ENCODE peak calls at places on chromosome 1, in nine cellular contexts. E is coronary artery; C is transverse colon; F is tibial nerve; Z is mucosa of descending colon; Y is nephron progenitor cell; G is CD4-positive, alpha-beta T cell; R is thyroid gland; K is PC-9. Q is an unnamed sample.

GRCh38 chr1:212595787-212596714 is 12.5 kb upstream of the ATF3 start:
- DNase-seq in R (peak), C (peak), Y (no peak), Z (no peak), G (no peak), K (peak), E (no peak), F (no peak), Q (no peak)

GRCh38 chr1:56204206-56204605 is 375.2 kb downstream of the PLPP3 start:
- DNase-seq in K (no peak), R (no peak), G (no peak), F (no peak), C (no peak), Y (no peak), E (no peak), Z (no peak), Q (no peak)

GRCh38 chr1:41369531-41369930 is 8.3 kb downstream of the FOXO6 start:
- DNase-seq in G (no peak), C (no peak), Y (no peak), R (no peak), K (no peak), Z (no peak), E (no peak), F (no peak), Q (no peak)

GRCh38 chr1:66676616-66677298 is 75.5 kb upstream of the DYNLT5 start:
- DNase-seq in Z (no peak), F (peak), K (no peak), Y (no peak), G (no peak), R (no peak), C (no peak), E (no peak), Q (no peak)

GRCh38 chr1:69982992-69983391 is 222.4 kb downstream of the LRRC40 start:
- DNase-seq in K (no peak), Y (no peak), Z (no peak), G (no peak), C (no peak), E (no peak), R (no peak), F (no peak), Q (no peak)

GRCh38 chr1:94988356-94988755 is 61.4 kb upstream of the CNN3 start:
- DNase-seq in K (no peak), Y (no peak), G (no peak), C (no peak), Z (no peak), E (no peak), R (no peak), F (no peak), Q (no peak)

GRCh38 chr1:30034627-30035521 is 688.5 kb downstream of the MATN1 start:
- DNase-seq in Y (no peak), G (no peak), Z (no peak), K (no peak), F (no peak), C (no peak), E (no peak), R (no peak), Q (peak)

GRCh38 chr1:1873186-1873585 is 17.7 kb downstream of the GNB1 start:
- DNase-seq in C (peak), Z (peak), E (no peak), K (no peak), G (no peak), R (peak), F (no peak), Y (no peak), Q (no peak)

GRCh38 chr1:185816460-185816859 is 82.3 kb downstream of the HMCN1 start:
- DNase-seq in F (no peak), K (no peak), Y (no peak), Z (no peak), G (no peak), E (no peak), R (no peak), C (no peak), Q (no peak)

DNA sequence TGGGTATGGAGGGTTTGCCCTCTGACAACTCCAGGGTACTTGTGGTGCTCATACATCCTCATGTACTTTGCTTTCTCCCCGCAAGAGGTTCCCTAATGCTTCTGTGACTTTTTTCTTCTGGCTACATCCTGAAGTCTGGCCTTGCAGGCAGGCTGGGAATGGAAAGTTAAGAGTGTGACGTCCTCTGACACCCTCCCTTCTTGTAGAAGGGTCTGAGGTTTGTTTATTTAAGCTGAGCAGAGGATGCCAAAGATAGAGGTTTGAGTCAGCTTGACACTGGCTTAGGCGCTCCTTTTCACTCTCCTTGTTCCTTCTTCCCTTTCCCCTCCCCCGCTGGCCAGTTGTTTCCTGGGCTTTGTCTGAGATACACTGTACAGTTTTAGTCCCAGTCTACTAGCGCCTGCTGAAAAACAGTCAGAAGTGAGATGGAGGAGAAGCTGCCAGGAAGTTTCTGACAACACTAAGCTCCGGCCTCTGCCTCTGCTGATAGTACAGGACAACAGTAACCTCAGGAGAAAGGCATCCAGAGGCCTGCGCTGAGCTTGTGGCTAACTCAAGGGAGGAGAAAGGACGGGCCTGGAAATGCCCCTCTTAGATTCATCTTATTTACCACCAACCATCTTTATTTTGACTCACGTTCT is at the start of gene MACF1:
- DNase-seq in Y (peak), K (no peak), G (no peak), Z (no peak), F (peak), E (peak), R (peak), C (peak), Q (no peak)
- TF ChIP-seq CTCF in Y (peak), K (no peak), G (no peak), Z (no peak), F (peak), E (no peak), R (no peak), C (peak), Q (peak)

GRCh38 chr1:199956005-199956404 is 71.5 kb upstream of the NR5A2 start:
- DNase-seq in F (no peak), R (no peak), K (no peak), Z (no peak), C (peak), G (no peak), Y (no peak), E (no peak), Q (no peak)

GRCh38 chr1:199959775-199960110 is 67.8 kb upstream of the NR5A2 start:
- DNase-seq in E (no peak), F (no peak), K (no peak), Z (no peak), R (no peak), C (no peak), G (no peak), Y (no peak), Q (no peak)

GRCh38 chr1:199955235-199955634 is 72.3 kb upstream of the NR5A2 start:
- DNase-seq in Y (no peak), E (no peak), Z (no peak), K (no peak), R (no peak), C (no peak), F (no peak), G (no peak), Q (no peak)

GRCh38 chr1:199959033-199959774 is 68.3 kb upstream of the NR5A2 start:
- DNase-seq in G (no peak), R (no peak), K (no peak), E (no peak), Y (no peak), C (no peak), Z (no peak), F (no peak), Q (no peak)

DNA sequence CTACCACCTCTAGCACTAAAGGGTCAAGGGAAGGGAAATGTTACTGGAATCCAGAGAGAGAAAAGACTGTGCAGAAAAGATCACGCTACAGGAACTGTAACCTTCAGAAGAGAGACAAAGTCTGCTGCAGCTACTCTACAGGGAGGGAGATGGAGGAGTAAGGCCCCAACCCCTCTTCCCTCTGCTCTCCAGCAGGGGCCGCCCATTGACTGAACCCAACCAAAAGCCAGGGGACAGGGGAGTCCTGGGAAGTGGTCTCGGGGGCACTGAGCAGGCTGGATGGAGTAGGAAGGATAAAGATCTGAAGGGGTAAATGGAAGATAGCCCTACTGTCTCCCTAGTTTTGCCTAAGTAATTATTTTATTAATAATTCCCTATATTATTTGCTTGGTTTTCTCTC is 72.8 kb upstream of the NR5A2 start:
- DNase-seq in G (no peak), E (no peak), Y (peak), F (no peak), C (peak), R (no peak), K (no peak), Z (no peak), Q (no peak)
- TF ChIP-seq CTCF in G (no peak), E (no peak), Y (peak), F (no peak), C (peak), R (no peak), K (no peak), Z (no peak), Q (peak)

DNA sequence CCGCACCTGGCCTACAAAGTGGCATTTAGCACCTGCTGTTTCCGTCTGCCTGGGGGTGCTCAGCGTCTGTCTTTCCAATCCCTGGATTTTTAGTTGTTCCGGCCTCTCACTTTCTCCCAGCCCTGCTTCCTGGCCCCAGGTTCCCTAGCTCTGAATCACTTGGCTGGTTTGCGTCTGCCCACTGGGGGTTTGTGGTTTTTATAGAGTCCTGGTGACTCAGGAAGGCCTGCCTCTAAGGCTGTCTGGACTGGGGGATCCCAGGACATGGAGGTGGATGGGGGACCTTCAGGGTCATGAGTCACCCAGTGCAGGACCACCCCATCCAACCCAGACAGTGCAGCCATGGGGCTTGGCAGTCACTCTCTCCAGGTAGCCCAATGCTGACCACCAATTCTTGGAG is 53.5 kb downstream of the MRPL37 start:
- DNase-seq in G (no peak), Y (no peak), C (no peak), F (peak), K (peak), E (no peak), Z (no peak), R (no peak), Q (no peak)
- TF ChIP-seq CTCF in G (no peak), Y (no peak), C (no peak), F (no peak), K (no peak), E (no peak), Z (no peak), R (no peak), Q (no peak)

DNA sequence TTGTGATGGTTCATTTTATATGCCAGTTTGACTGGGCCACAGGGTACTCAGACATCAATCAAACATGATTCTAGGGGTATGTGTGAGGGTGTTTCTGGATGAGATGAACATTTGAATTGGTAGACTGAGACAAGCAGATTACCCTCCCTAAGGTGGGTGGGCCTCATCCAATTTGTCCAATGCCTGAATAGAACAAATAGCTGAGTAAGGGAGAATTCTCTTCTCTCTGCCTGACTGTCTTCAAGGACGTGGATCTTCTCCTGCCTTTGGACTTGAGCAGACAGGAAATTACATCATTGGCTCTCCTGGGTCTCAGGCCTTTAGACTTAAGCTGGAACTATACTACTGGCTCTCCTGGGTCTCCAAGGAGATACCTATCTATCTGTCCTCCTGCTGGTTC is 64.4 kb downstream of the SUSD4 start:
- DNase-seq in Z (no peak), G (no peak), Y (no peak), C (no peak), K (no peak), F (no peak), R (no peak), E (no peak), Q (no peak)
- TF ChIP-seq CTCF in Z (no peak), G (no peak), Y (no peak), C (no peak), K (no peak), F (no peak), R (no peak), E (no peak), Q (no peak)

GRCh38 chr1:242828199-242828598 is 303.7 kb upstream of the PLD5 start:
- DNase-seq in Y (no peak), C (no peak), R (no peak), E (no peak), G (no peak), F (no peak), K (no peak), Z (no peak), Q (no peak)
- TF ChIP-seq CTCF in Y (no peak), C (no peak), R (no peak), E (no peak), G (no peak), F (no peak), K (no peak), Z (no peak), Q (no peak)

GRCh38 chr1:107750364-107750959 is 214.5 kb downstream of the VAV3 start:
- DNase-seq in K (peak), E (no peak), R (peak), C (peak), G (no peak), F (peak), Z (no peak), Y (peak), Q (no peak)

GRCh38 chr1:107748529-107748928 is 216.5 kb downstream of the VAV3 start:
- DNase-seq in R (no peak), Z (no peak), F (no peak), K (no peak), C (no peak), Y (no peak), G (no peak), E (no peak), Q (no peak)
- TF ChIP-seq CTCF in R (no peak), Z (no peak), F (no peak), K (peak), C (peak), Y (peak), G (no peak), E (no peak), Q (peak)